ENCODE peak calls at places on chromosomes 4 and X, in six cellular contexts. G is NCI-H345, P is substantia nigra, F is endodermal cell, S is BJ, E is dermis microvascular lymphatic vessel endothelial cell. I is an unnamed sample.

GRCh38 chr4:54961357-54961975 is 163.9 kb downstream of the KDR start:
- DNase-seq in P (no peak), E (peak), S (no peak), G (peak), F (no peak), I (peak)

GRCh38 chr4:185820119-185821028 is 8.4 kb upstream of the SORBS2 start:
- DNase-seq in E (no peak), S (no peak), F (peak), G (peak), P (no peak), I (no peak)

GRCh38 chr4:150972592-150972991 is 42.5 kb downstream of the LRBA start:
- DNase-seq in E (peak), S (no peak), P (no peak), G (no peak), F (no peak), I (no peak)

GRCh38 chrX:107602694-107603239 is 25.5 kb upstream of the PRPS1 start:
- DNase-seq in G (no peak), S (no peak), E (no peak), F (peak), P (no peak), I (no peak)

GRCh38 chrX:13734278-13735172 is at the start of the genes OFD1 and TRAPPC2:
- DNase-seq in E (peak), S (peak), P (peak), F (peak), G (peak), I (peak)

GRCh38 chrX:119618439-119618838 is 12.2 kb upstream of the NKRF start:
- DNase-seq in G (no peak), F (no peak), S (no peak), P (no peak), E (no peak), I (no peak)

GRCh38 chr4:54659213-54660144 is 1.7 kb downstream of the KIT start:
- DNase-seq in E (peak), S (no peak), P (peak), F (peak), G (peak), I (no peak)

GRCh38 chr4:125369098-125369497 is 54.3 kb downstream of the FAT4 start:
- DNase-seq in F (no peak), P (no peak), G (no peak), E (peak), S (no peak), I (no peak)

GRCh38 chrX:133985164-133986007 is at the start of gene GPC3:
- DNase-seq in P (no peak), G (peak), S (no peak), F (peak), E (peak), I (peak)

GRCh38 chrX:19758536-19758935 is 128.9 kb downstream of the SH3KBP1 start:
- DNase-seq in P (no peak), S (no peak), F (no peak), G (no peak), E (no peak), I (no peak)

GRCh38 chr4:142312391-142312790 is 533.7 kb downstream of the INPP4B start:
- DNase-seq in E (peak), F (no peak), G (no peak), S (no peak), P (no peak), I (no peak)

GRCh38 chr4:53199356-53199755 is 166.5 kb downstream of the SCFD2 start:
- DNase-seq in G (no peak), P (no peak), F (no peak), S (no peak), E (no peak), I (no peak)

GRCh38 chrX:21933077-21933476 is 7.4 kb upstream of the SMS start:
- DNase-seq in S (no peak), P (no peak), F (peak), E (no peak), G (no peak), I (no peak)

GRCh38 chr4:13970349-13970748 is 342.8 kb upstream of the BOD1L1 start:
- DNase-seq in E (no peak), G (no peak), F (no peak), P (no peak), S (no peak), I (no peak)

GRCh38 chrX:93585661-93586060 is 87.7 kb downstream of the NAP1L3 start:
- DNase-seq in E (no peak), S (no peak), F (no peak), G (no peak), P (no peak), I (no peak)

GRCh38 chr4:609400-610050 is 15.8 kb upstream of the PDE6B start:
- DNase-seq in F (peak), S (no peak), G (no peak), P (no peak), E (no peak), I (no peak)

GRCh38 chr4:118920247-118920646 is 31.6 kb downstream of the SYNPO2 start:
- DNase-seq in E (no peak), P (no peak), S (no peak), G (no peak), F (no peak), I (no peak)

GRCh38 chrX:72621619-72622485 is 49.2 kb upstream of the HDAC8 start:
- DNase-seq in E (peak), F (no peak), P (no peak), S (no peak), G (no peak), I (no peak)

GRCh38 chrX:70422886-70423336 is at the start of gene GDPD2:
- DNase-seq in G (peak), E (no peak), F (peak), P (no peak), S (no peak), I (peak)

GRCh38 chrX:72131317-72132294 is at the start of gene RTL5:
- DNase-seq in F (peak), E (peak), P (peak), S (peak), G (peak), I (peak)

GRCh38 chr4:7260569-7260968 is 68.2 kb downstream of the SORCS2 start:
- DNase-seq in S (no peak), G (no peak), E (no peak), P (no peak), F (no peak), I (no peak)

GRCh38 chr4:187422655-187423054 is 572.9 kb upstream of the ZFP42 start:
- DNase-seq in E (no peak), F (no peak), G (no peak), P (no peak), S (no peak), I (no peak)

GRCh38 chr4:83819582-83819981 is 283.7 kb downstream of the GPAT3 start:
- DNase-seq in F (no peak), E (no peak), S (no peak), G (no peak), P (no peak), I (no peak)

GRCh38 chr4:106041294-106042002 is 146.2 kb downstream of the NPNT start:
- DNase-seq in E (no peak), S (no peak), P (no peak), G (no peak), F (no peak), I (no peak)

I was measured in NCI-H1092.